ENCODE peak calls at places on chromosomes 2 and 18, in five cellular contexts. L, Q, B, I and C are unnamed samples.

GRCh38 chr2:129024796-129025195 is 706.1 kb upstream of the HS6ST1 start:
- DNase-seq in L (no peak), Q (no peak), B (no peak), I (no peak), C (no peak)

GRCh38 chr18:72543362-72544055 is 633 bp downstream of the CBLN2 start:
- DNase-seq in L (no peak), Q (no peak), B (no peak), I (no peak), C (no peak)

GRCh38 chr2:143230506-143231256 is 101.5 kb downstream of the ARHGAP15 start:
- DNase-seq in L (no peak), Q (no peak), B (no peak), I (no peak), C (no peak)

GRCh38 chr18:78703297-78703696 is 276.3 kb upstream of the SALL3 start:
- DNase-seq in L (no peak), Q (no peak), B (no peak), I (no peak), C (no peak)

GRCh38 chr2:218289639-218290315 is 2.5 kb downstream of the TMBIM1 start:
- DNase-seq in L (no peak), Q (peak; percentile 63), B (no peak), I (no peak), C (no peak)

GRCh38 chr18:2826581-2826980 is 20.2 kb upstream of the EMILIN2 start:
- DNase-seq in L (no peak), Q (no peak), B (no peak), I (no peak), C (no peak)

GRCh38 chr2:235002198-235003095 is 50.6 kb downstream of the SH3BP4 start:
- DNase-seq in L (no peak), Q (peak; percentile 81), B (no peak), I (no peak), C (no peak)

GRCh38 chr2:63676135-63676534 is 87.4 kb downstream of the MDH1 start:
- DNase-seq in L (no peak), Q (no peak), B (no peak), I (no peak), C (no peak)

GRCh38 chr2:147449323-147450080 is 395.3 kb upstream of the ACVR2A start:
- DNase-seq in L (no peak), Q (no peak), B (no peak), I (peak; percentile 37), C (peak; percentile 1)

GRCh38 chr18:37276111-37276510 is 289.5 kb downstream of the CELF4 start:
- DNase-seq in L (no peak), Q (no peak), B (no peak), I (no peak), C (no peak)

GRCh38 chr2:153557211-153557610 is 78.6 kb upstream of the RPRM start:
- DNase-seq in L (no peak), Q (no peak), B (no peak), I (no peak), C (no peak)

GRCh38 chr18:68024716-68025115 is 508.2 kb upstream of the DSEL start:
- DNase-seq in L (no peak), Q (no peak), B (no peak), I (no peak), C (no peak)

GRCh38 chr18:5543854-5544389 is at the start of gene EPB41L3:
- DNase-seq in L (no peak), Q (no peak), B (peak; percentile 71), I (no peak), C (no peak)

GRCh38 chr2:240517342-240517741 is 40.4 kb downstream of the ANKMY1 start:
- DNase-seq in L (no peak), Q (no peak), B (no peak), I (no peak), C (no peak)

GRCh38 chr2:159140070-159140774 is 146.3 kb downstream of the WDSUB1 start:
- DNase-seq in L (no peak), Q (no peak), B (no peak), I (no peak), C (no peak)

GRCh38 chr2:85959191-85959590 is 70.4 kb upstream of the ST3GAL5 start:
- DNase-seq in L (no peak), Q (no peak), B (no peak), I (no peak), C (no peak)

GRCh38 chr2:152740743-152741328 is 22.4 kb downstream of the ARL6IP6 start:
- DNase-seq in L (peak; percentile 26), Q (peak; percentile 71), B (no peak), I (no peak), C (no peak)

GRCh38 chr2:37468139-37468538 is 123.7 kb downstream of the QPCT start:
- DNase-seq in L (no peak), Q (no peak), B (no peak), I (no peak), C (no peak)

GRCh38 chr2:5409925-5410360 is 282.2 kb upstream of the SOX11 start:
- DNase-seq in L (no peak), Q (no peak), B (no peak), I (no peak), C (no peak)

GRCh38 chr2:157329524-157329923 is 3.9 kb upstream of the ERMN start:
- DNase-seq in L (no peak), Q (no peak), B (no peak), I (no peak), C (no peak)

GRCh38 chr18:3449702-3450357 is at the start of gene TGIF1:
- DNase-seq in L (no peak), Q (peak; percentile 63), B (peak; percentile 87), I (peak; percentile 71), C (no peak)

GRCh38 chr2:19886261-19886660 is 15.5 kb downstream of the TTC32 start:
- DNase-seq in L (no peak), Q (no peak), B (no peak), I (no peak), C (no peak)

GRCh38 chr18:45713239-45713638 is 10.7 kb upstream of the SLC14A1 start:
- DNase-seq in L (no peak), Q (peak; percentile 35), B (no peak), I (no peak), C (no peak)

GRCh38 chr2:201933792-201934229 is 99.8 kb upstream of the FZD7 start:
- DNase-seq in L (no peak), Q (no peak), B (no peak), I (no peak), C (no peak)

GRCh38 chr2:172465417-172466334 is 38.3 kb downstream of the ITGA6 start:
- DNase-seq in L (peak; percentile 40), Q (peak; percentile 95), B (peak; percentile 74), I (peak; percentile 74), C (peak; percentile 77)

GRCh38 chr2:188629890-188630483 is 338.3 kb downstream of the GULP1 start:
- DNase-seq in L (no peak), Q (no peak), B (no peak), I (no peak), C (no peak)

GRCh38 chr2:240214790-240215675 is 74.6 kb upstream of the OTOS start:
- DNase-seq in L (no peak), Q (no peak), B (no peak), I (no peak), C (no peak)

GRCh38 chr18:45569566-45569965 is 45.7 kb upstream of the SLC14A2 start:
- DNase-seq in L (no peak), Q (no peak), B (peak; percentile 33), I (no peak), C (no peak)

GRCh38 chr2:239337122-239337876 is 63.5 kb downstream of the HDAC4 start:
- DNase-seq in L (no peak), Q (no peak), B (no peak), I (peak; percentile 11), C (no peak)

GRCh38 chr2:11495844-11496271 is 29.9 kb upstream of the E2F6 start:
- DNase-seq in L (no peak), Q (no peak), B (peak; percentile 65), I (no peak), C (no peak)

DNA sequence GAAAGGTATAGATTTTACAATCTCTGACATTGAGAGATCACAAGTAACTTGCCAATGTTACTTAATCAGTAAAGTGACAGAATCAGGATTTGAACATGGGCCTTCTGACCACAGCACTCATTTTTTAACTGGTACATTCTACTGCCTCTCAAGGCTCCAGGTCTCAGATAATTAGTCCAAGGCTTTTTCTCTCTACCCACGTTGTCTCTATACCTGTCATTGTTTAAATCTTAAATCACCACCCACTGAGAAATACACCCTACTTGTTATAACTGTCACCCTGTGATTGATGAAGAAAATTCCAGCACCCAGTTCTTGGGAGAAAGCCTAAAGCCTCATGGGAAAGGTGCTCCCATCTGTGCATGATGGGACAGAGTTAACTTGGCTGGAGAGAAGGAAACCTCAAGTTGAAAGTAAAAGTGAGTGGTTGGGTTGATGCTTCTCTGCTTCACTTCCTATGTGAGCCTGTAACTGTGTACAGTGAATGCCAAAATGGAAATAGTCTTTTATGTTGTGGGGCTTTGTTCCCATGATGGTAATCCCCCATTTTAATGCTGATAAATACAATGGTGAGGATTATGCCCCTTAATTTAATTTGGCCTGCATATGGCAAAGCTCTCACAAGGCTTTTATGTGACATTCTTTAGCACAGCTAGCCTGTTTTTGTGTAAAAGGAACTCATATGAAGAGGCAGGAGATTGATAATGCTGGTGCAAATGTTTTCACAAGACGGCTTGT is 190.1 kb upstream of the SP5 start:
- DNase-seq in L (no peak), Q (no peak), B (no peak), I (no peak), C (no peak)
- H3K27ac ChIP-seq in L (no peak overlapping the region), Q (no peak overlapping the region), B (no peak overlapping the region), I (no peak overlapping the region), C (no peak overlapping the region)

DNA sequence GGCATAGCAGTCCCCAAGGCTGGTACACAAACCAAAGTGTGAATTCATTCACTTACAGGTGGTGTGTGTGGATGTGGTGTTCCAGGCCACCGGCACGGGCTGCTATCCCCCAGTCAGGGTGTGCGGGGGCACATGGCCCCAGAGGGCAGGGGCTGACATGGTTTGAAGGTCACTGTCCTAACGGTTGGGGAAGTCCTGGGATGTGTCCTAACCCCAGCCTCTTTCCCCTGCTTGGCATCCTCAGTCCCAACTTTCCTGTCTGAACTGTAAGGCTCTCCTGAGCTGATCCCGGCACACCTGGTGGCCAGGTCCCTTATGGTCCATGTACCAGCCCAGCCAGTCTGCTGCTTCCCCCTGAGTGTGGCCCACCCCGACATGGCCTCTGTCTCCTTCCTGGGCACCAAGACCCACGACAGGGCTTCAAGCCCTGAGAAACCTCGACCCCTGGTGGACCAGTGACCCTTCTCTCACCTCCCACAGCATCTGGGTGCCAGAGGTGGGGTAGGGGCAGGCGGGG is 2.4 kb upstream of the TMEM185B start:
- DNase-seq in L (no peak), Q (no peak), B (no peak), I (no peak), C (no peak)
- H3K27ac ChIP-seq in L (no peak overlapping the region), Q (no peak overlapping the region), B (no peak overlapping the region), I (no peak overlapping the region), C (no peak overlapping the region)

GRCh38 chr18:21996261-21996892 is 173.0 kb upstream of the GATA6 start:
- DNase-seq in L (no peak), Q (peak; percentile 23), B (peak; percentile 37), I (no peak), C (no peak)
- H3K27ac ChIP-seq in L (no peak overlapping the region), Q (no peak overlapping the region), B (no peak overlapping the region), I (no peak overlapping the region), C (no peak overlapping the region)

DNA sequence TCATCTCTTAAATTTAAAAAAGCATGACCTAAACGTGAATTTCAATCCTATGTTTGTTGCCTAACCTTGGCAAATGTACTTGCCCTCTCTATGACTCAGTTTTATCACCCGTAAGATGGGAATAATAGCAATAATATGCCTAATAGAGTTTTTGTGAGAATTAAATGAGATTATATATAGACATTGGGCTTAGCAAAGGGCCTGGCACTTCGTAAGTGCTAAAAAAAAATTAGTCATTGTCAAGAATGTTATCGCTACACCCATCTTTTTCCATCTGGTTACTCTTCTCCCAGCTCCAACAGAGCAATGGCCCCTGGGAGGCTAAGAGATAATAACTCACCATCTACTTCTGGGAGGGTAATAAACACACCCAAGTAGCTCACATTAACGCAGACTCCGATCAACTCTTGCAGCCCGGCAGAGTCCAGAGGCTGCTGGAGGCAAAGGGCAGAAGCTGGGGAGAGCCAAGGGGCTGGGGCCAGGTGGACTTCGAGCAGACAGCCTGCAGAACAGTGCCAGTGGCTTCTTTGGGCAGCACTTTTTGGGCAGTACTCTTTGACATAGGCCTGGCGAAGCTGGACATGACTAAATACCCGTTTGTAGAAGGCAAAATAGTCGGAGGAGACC is 63.9 kb upstream of the STPG4 start:
- DNase-seq in L (no peak), Q (no peak), B (no peak), I (no peak), C (no peak)
- H3K27ac ChIP-seq in L (peak overlapping the region; percentile 26), Q (no peak overlapping the region), B (no peak overlapping the region), I (no peak overlapping the region), C (no peak overlapping the region)